ENCODE peak calls at places on chromosomes 4 and X, in six cellular contexts. L is H9, I is endodermal cell, A is PC-3, S is right atrium auricular region, Z is HCT116. Y is an unnamed sample.

GRCh38 chrX:31181377-31182038 is 109.7 kb upstream of the FTHL17 start:
- DNase-seq in L (no peak), I (no peak), A (peak; percentile 12), S (no peak), Z (no peak), Y (no peak)

GRCh38 chr4:189941005-189941450 is 356 bp downstream of the FRG1 start:
- DNase-seq in L (no peak), I (no peak), A (no peak), S (no peak), Z (no peak), Y (no peak)

GRCh38 chrX:49237060-49237459 is 1.8 kb downstream of the CCDC22 start:
- DNase-seq in L (no peak), I (no peak), A (no peak), S (no peak), Z (no peak), Y (no peak)

GRCh38 chr4:39320381-39321115 is 45.6 kb downstream of the RFC1 start:
- DNase-seq in L (no peak), I (no peak), A (peak; percentile 15), S (no peak), Z (no peak), Y (no peak)

GRCh38 chr4:78166582-78166981 is 109.5 kb downstream of the FRAS1 start:
- DNase-seq in L (no peak), I (no peak), A (peak; percentile 6), S (no peak), Z (no peak), Y (no peak)

GRCh38 chr4:139227729-139228404 is 50.8 kb upstream of the ELF2 start:
- DNase-seq in L (no peak), I (no peak), A (peak; percentile 27), S (no peak), Z (peak; percentile 12), Y (no peak)

GRCh38 chr4:142077048-142077447 is 440.7 kb downstream of the IL15 start:
- DNase-seq in L (no peak), I (no peak), A (no peak), S (no peak), Z (no peak), Y (no peak)

GRCh38 chr4:15162465-15163283 is 160.4 kb downstream of the CPEB2 start:
- DNase-seq in L (no peak), I (no peak), A (peak; percentile 36), S (no peak), Z (no peak), Y (no peak)

GRCh38 chr4:121164291-121164690 is at the start of gene TNIP3:
- DNase-seq in L (no peak), I (no peak), A (peak; percentile 5), S (no peak), Z (no peak), Y (no peak)

GRCh38 chrX:22365460-22365859 is 92.7 kb downstream of the CBLL2 start:
- DNase-seq in L (no peak), I (no peak), A (peak; percentile 98), S (no peak), Z (peak; percentile 86), Y (no peak)

GRCh38 chr4:56102581-56102980 is 153.8 kb downstream of the CEP135 start:
- DNase-seq in L (no peak), I (no peak), A (no peak), S (no peak), Z (no peak), Y (no peak)

GRCh38 chrX:9539611-9540387 is 74.9 kb downstream of the TBL1X start:
- DNase-seq in L (no peak), I (no peak), A (no peak), S (no peak), Z (no peak), Y (no peak)

GRCh38 chrX:28802625-28803024 is 215.4 kb downstream of the IL1RAPL1 start:
- DNase-seq in L (no peak), I (no peak), A (peak; percentile 23), S (no peak), Z (no peak), Y (no peak)
- TF ChIP-seq CTCF in L (peak; percentile 34), I (peak; percentile 53), A (peak; percentile 57), S (no peak), Z (no peak), Y (no peak)

DNA sequence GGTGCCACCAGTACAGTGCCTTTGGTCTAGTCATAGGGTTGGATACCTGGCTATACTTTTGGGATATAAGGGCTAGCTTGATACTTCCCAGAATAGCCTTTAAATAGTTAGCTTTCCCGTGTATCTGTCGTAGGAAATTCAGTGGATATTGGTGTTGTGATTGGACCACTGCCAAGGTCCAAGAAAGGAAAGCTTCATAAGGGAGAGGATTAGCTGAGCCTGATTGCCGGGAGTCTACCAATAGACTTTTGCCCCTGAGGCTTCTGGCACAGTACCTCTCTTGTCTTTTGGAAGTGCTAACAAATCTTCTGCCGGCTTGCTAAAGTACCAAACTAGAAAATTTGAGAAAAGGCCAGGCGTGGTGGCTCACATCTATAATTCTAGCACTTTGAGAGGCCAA is 350.6 kb downstream of the CHIC1 start:
- DNase-seq in L (no peak), I (no peak), A (no peak), S (no peak), Z (no peak), Y (no peak)
- TF ChIP-seq CTCF in L (no peak), I (no peak), A (no peak), S (no peak), Z (no peak), Y (no peak)

GRCh38 chr4:25367004-25367621 is 9.9 kb upstream of the ANAPC4 start:
- DNase-seq in L (no peak), I (no peak), A (peak; percentile 56), S (no peak), Z (no peak), Y (no peak)
- TF ChIP-seq CTCF in L (peak; percentile 84), I (peak; percentile 92), A (peak; percentile 73), S (peak; percentile 70), Z (peak; percentile 55), Y (peak; percentile 68)

GRCh38 chr4:183257808-183258207 is 62.3 kb downstream of the CLDN22 start:
- DNase-seq in L (peak; percentile 41), I (peak; percentile 63), A (no peak), S (no peak), Z (no peak), Y (no peak)
- TF ChIP-seq CTCF in L (peak; percentile 44), I (peak; percentile 59), A (no peak), S (no peak), Z (no peak), Y (no peak)

DNA sequence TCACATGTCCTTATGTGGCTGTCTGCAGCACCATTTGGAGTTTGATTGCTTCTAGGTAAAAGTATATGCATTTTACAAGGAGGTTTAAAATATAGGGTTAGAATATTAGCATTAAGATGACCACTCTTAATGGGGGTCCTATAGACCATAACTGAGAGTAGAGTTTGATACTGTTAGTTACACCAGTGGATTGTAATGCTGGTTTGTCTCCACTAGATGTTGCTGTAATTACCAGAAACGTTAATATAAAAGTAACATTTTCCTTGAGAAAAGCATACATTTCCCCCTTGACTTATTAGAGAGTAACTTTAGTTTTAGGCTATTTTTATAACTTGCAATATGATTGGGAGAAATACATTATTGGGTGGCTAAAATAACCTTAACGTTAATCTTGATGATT is 93.0 kb downstream of the ZXDA start:
- DNase-seq in L (no peak), I (no peak), A (peak; percentile 16), S (no peak), Z (no peak), Y (no peak)
- TF ChIP-seq CTCF in L (peak; percentile 58), I (peak; percentile 71), A (peak; percentile 58), S (peak; percentile 59), Z (peak; percentile 39), Y (no peak)

GRCh38 chr4:101954975-101955678 is 164.6 kb downstream of the BANK1 start:
- DNase-seq in L (no peak), I (no peak), A (no peak), S (no peak), Z (no peak), Y (no peak)
- TF ChIP-seq CTCF in L (no peak), I (no peak), A (no peak), S (no peak), Z (no peak), Y (no peak)

DNA sequence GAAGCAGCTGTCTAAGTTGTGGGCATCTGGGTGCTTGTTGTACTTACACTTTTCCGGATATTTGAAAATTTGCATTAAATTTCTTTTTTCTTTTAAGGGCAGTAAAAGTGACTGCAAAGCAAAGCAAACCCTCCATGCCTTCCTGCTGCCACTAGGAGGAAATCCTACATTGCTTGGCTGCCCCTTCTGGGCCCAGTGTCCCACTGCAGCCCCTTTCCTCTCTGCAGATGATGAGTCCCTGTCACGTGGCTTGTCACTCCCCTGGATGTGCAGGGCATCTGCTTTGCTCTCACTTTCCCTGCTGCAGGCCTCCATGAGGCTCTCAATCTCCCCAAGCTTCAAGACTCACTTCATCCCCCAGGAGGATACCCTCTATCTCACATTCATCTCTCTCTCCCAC is 12.7 kb downstream of the TSR2 start:
- DNase-seq in L (peak; percentile 65), I (peak; percentile 81), A (peak; percentile 9), S (no peak), Z (no peak), Y (peak; percentile 19)
- TF ChIP-seq CTCF in L (peak; percentile 65), I (peak; percentile 77), A (peak; percentile 38), S (no peak), Z (peak; percentile 38), Y (no peak)

DNA sequence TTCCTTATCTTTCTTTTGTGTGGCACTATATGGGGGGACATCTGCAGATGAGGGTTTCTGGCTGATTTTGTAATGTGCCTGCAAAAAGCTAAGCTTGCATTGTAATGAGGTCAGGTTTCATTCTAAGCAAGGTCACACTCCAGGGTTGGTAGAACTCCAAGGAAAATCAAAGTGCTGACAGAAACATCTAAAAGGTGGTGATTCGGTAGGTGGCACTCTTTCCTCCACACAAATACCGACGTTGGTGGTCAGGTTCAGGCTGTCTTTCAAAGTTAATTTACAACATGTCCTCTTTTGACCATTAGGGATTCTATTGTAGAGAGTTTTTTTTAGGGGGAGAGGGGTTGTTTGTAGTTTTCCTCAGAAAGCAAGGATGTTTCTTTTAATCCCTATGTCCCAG is 434.4 kb downstream of the PPARGC1A start:
- DNase-seq in L (peak; percentile 54), I (peak; percentile 73), A (peak; percentile 15), S (no peak), Z (no peak), Y (peak; percentile 6)
- TF ChIP-seq CTCF in L (peak; percentile 67), I (peak; percentile 77), A (peak; percentile 27), S (peak; percentile 44), Z (no peak), Y (no peak)

GRCh38 chr4:108650212-108651067 is at the start of gene OSTC:
- DNase-seq in L (peak; percentile 92), I (peak; percentile 97), A (peak; percentile 89), S (peak; percentile 96), Z (peak; percentile 95), Y (peak; percentile 97)
- TF ChIP-seq CTCF in L (peak; percentile 29), I (peak; percentile 42), A (no peak), S (no peak), Z (no peak), Y (no peak)

GRCh38 chr4:158667651-158668198 is 4.0 kb downstream of the C4orf46 start:
- DNase-seq in L (no peak), I (peak; percentile 62), A (peak; percentile 53), S (no peak), Z (no peak), Y (peak; percentile 14)
- TF ChIP-seq CTCF in L (peak; percentile 76), I (peak; percentile 85), A (peak; percentile 55), S (peak; percentile 54), Z (peak; percentile 65), Y (peak; percentile 57)

Y was measured in nephron progenitor cell.